ENCODE peak calls at places on chromosomes 4 and X, in seven cellular contexts. E is neuronal stem cell; L is testis; F is GM12891; W is activated CD4-positive, alpha-beta T cell treated with anti-CD3 and anti-CD28 coated beads, Interleukin-2, amount 10 ng/mL, durations not matched to agents 7 days and 5 days; G is upper lobe of right lung; K is activated CD8-positive, alpha-beta memory T cell treated with anti-CD3 and anti-CD28 coated beads for 48 hours. S is an unnamed sample.
A peak's percentile ranks its signal among the peaks of the same experiment; 100 is the strongest.

GRCh38 chr4:8306511-8307021 is 37.0 kb downstream of the HTRA3 start:
- DNase-seq in L (peak; percentile 27), W (no peak), K (no peak), E (no peak), F (no peak), G (peak; percentile 46), S (no peak)

GRCh38 chr4:126906466-126906865 is 726.3 kb upstream of the INTU start:
- DNase-seq in E (no peak), G (no peak), F (no peak), K (no peak), W (no peak), L (no peak), S (no peak)

GRCh38 chr4:177461606-177462005 is 19.4 kb upstream of the AGA start:
- DNase-seq in E (no peak), K (no peak), L (no peak), F (no peak), W (no peak), G (no peak), S (no peak)

GRCh38 chr4:3640587-3640962 is 108.4 kb upstream of the LRPAP1 start:
- DNase-seq in W (no peak), F (no peak), L (no peak), E (no peak), G (no peak), K (no peak), S (no peak)

GRCh38 chr4:20046179-20046578 is 205.5 kb upstream of the SLIT2 start:
- DNase-seq in G (no peak), W (no peak), F (no peak), E (no peak), K (no peak), L (no peak), S (no peak)

GRCh38 chr4:59630922-59631321 is 1569.2 kb upstream of the ADGRL3 start:
- DNase-seq in L (no peak), E (no peak), K (no peak), G (no peak), W (no peak), F (no peak), S (no peak)

GRCh38 chr4:37717575-37717974 is 31.4 kb upstream of the RELL1 start:
- DNase-seq in K (no peak), E (no peak), G (no peak), F (no peak), L (no peak), W (no peak), S (no peak)

GRCh38 chrX:47235691-47236103 is 2.9 kb downstream of the USP11 start:
- DNase-seq in G (no peak), L (no peak), E (no peak), F (no peak), W (no peak), K (no peak), S (no peak)

GRCh38 chrX:85052207-85052606 is 48.5 kb downstream of the APOOL start:
- DNase-seq in E (no peak), L (no peak), G (no peak), F (no peak), K (no peak), W (no peak), S (no peak)

GRCh38 chr4:179285696-179286095 is 1843.5 kb upstream of the AGA start:
- DNase-seq in E (no peak), L (no peak), K (no peak), W (no peak), G (no peak), F (no peak), S (no peak)

GRCh38 chrX:136586386-136586785 is 54.4 kb downstream of the VGLL1 start:
- DNase-seq in K (no peak), E (no peak), G (no peak), W (peak; percentile 40), L (no peak), F (no peak), S (no peak)

GRCh38 chr4:112648263-112649054 is 11.5 kb downstream of the LARP7 start:
- DNase-seq in W (no peak), G (no peak), K (no peak), E (no peak), L (no peak), F (no peak), S (no peak)

GRCh38 chr4:118751634-118752293 is 66.6 kb downstream of the METTL14 start:
- DNase-seq in L (no peak), F (no peak), G (no peak), E (no peak), K (no peak), W (no peak), S (no peak)

GRCh38 chr4:140497776-140498636 is at the start of gene MGAT4D:
- DNase-seq in L (peak; percentile 21), W (no peak), F (no peak), G (peak; percentile 57), K (no peak), E (peak; percentile 32), S (peak; percentile 16)

GRCh38 chr4:104015680-104016079 is 295.9 kb upstream of the TACR3 start:
- DNase-seq in E (no peak), L (peak; percentile 23), K (no peak), G (no peak), W (no peak), F (no peak), S (no peak)

GRCh38 chrX:130301405-130301804 is 32.7 kb upstream of the ZNF280C start:
- DNase-seq in L (no peak), F (no peak), K (no peak), G (no peak), E (no peak), W (no peak), S (no peak)

GRCh38 chr4:6229095-6229494 is 28.7 kb upstream of the JAKMIP1 start:
- DNase-seq in K (no peak), W (no peak), E (no peak), L (peak; percentile 68), F (no peak), G (no peak), S (no peak)

GRCh38 chrX:154980330-154981115 is 42.0 kb downstream of the F8 start:
- DNase-seq in E (peak; percentile 41), W (peak; percentile 80), G (peak; percentile 64), K (peak; percentile 44), L (peak; percentile 83), F (peak; percentile 15), S (peak; percentile 61)

GRCh38 chr4:23034726-23035125 is 342.0 kb downstream of the GBA3 start:
- DNase-seq in K (no peak), L (no peak), W (no peak), E (no peak), G (no peak), F (no peak), S (no peak)

GRCh38 chr4:159487284-159487747 is 384.4 kb downstream of the RAPGEF2 start:
- DNase-seq in K (no peak), F (peak; percentile 10), W (peak; percentile 42), E (peak; percentile 77), G (no peak), L (peak; percentile 68), S (peak; percentile 49)

GRCh38 chrX:47745386-47745785 is 86.4 kb upstream of the UXT start:
- DNase-seq in K (no peak), G (no peak), W (no peak), L (no peak), E (no peak), F (no peak), S (no peak)

GRCh38 chrX:42746606-42747005 is 31.4 kb downstream of the PPP1R2C start:
- DNase-seq in G (no peak), F (no peak), E (no peak), K (no peak), L (no peak), W (no peak), S (no peak)

GRCh38 chrX:63930140-63930539 is 145.1 kb upstream of the ARHGEF9 start:
- DNase-seq in K (no peak), E (peak; percentile 8), L (peak; percentile 12), W (no peak), F (no peak), G (no peak), S (no peak)

GRCh38 chrX:140918398-140919043 is 83.9 kb upstream of the SPANXB1 start:
- DNase-seq in G (no peak), K (peak; percentile 4), W (peak; percentile 55), F (no peak), E (peak; percentile 30), L (peak; percentile 41), S (peak; percentile 30)

GRCh38 chr4:128658214-128658621 is 151.3 kb upstream of the JADE1 start:
- DNase-seq in F (no peak), L (no peak), W (no peak), E (no peak), K (no peak), G (no peak), S (no peak)

GRCh38 chr4:124631760-124632159 is 80.8 kb downstream of the ANKRD50 start:
- DNase-seq in E (no peak), W (no peak), F (no peak), G (no peak), L (peak; percentile 35), K (no peak), S (no peak)

GRCh38 chr4:183402771-183403170 is 41.7 kb upstream of the CDKN2AIP start:
- DNase-seq in E (no peak), F (no peak), G (no peak), K (no peak), L (no peak), W (no peak), S (no peak)

GRCh38 chr4:43163101-43163792 is 270.7 kb downstream of the GRXCR1 start:
- DNase-seq in E (no peak), F (peak; percentile 0), K (no peak), G (no peak), L (no peak), W (no peak), S (no peak)

GRCh38 chrX:28901637-28902036 is 314.4 kb downstream of the IL1RAPL1 start:
- DNase-seq in F (no peak), G (no peak), W (no peak), K (no peak), L (no peak), E (no peak), S (no peak)

GRCh38 chr4:55754754-55755350 is 64.7 kb upstream of the EXOC1L start:
- DNase-seq in F (no peak), K (no peak), L (no peak), G (no peak), E (no peak), W (no peak), S (no peak)

GRCh38 chr4:142341286-142341685 is 504.8 kb downstream of the INPP4B start:
- DNase-seq in G (no peak), L (no peak), W (no peak), K (no peak), E (no peak), F (no peak), S (no peak)

GRCh38 chrX:155768036-155768769 is 112.9 kb upstream of the VAMP7 start:
- DNase-seq in W (no peak), K (no peak), G (no peak), F (no peak), E (no peak), L (no peak), S (no peak)

GRCh38 chr4:126750723-126751122 is 882.0 kb upstream of the INTU start:
- DNase-seq in K (no peak), E (no peak), W (no peak), F (no peak), G (no peak), L (no peak), S (no peak)

GRCh38 chr4:139603576-139604387 is 47.8 kb upstream of the SETD7 start:
- DNase-seq in E (peak; percentile 66), G (no peak), K (no peak), L (peak; percentile 73), W (peak; percentile 65), F (no peak), S (peak; percentile 57)

GRCh38 chrX:154298312-154298711 is 2.7 kb downstream of the TKTL1 start:
- DNase-seq in G (no peak), L (no peak), W (no peak), F (no peak), E (no peak), K (no peak), S (no peak)

GRCh38 chrX:105882581-105883275 is 60.4 kb downstream of the NRK start:
- DNase-seq in W (no peak), F (no peak), K (no peak), L (no peak), E (no peak), G (no peak), S (no peak)

GRCh38 chr4:165748321-165748720 is 124.7 kb upstream of the TLL1 start:
- DNase-seq in E (peak; percentile 17), W (no peak), G (no peak), L (no peak), K (no peak), F (no peak), S (no peak)

GRCh38 chrX:111284615-111285294 is 14.5 kb upstream of the CAPN6 start:
- DNase-seq in F (no peak), W (no peak), G (no peak), E (no peak), K (no peak), L (no peak), S (no peak)